ENCODE peak calls at places on chromosomes 12 and 14, in seven cellular contexts. One of them, this sample, is unnamed.

GRCh38 chr12:49904601-49905000 is 901 bp upstream of the FAIM2 start:
- DNase-seq in neural progenitor cell: no peak
- DNase-seq in HCT116: no peak
- DNase-seq in GM23338: no peak
- DNase-seq in hepatocyte: no peak
- DNase-seq in MM.1S: no peak
- DNase-seq in PC-3: no peak
- DNase-seq in this sample: no peak

GRCh38 chr12:104315326-104316224 is 12.0 kb downstream of the EID3 start:
- DNase-seq in neural progenitor cell: no peak
- DNase-seq in HCT116: no peak
- DNase-seq in GM23338: no peak
- DNase-seq in hepatocyte: no peak
- DNase-seq in MM.1S: no peak
- DNase-seq in PC-3: no peak
- DNase-seq in this sample: no peak

GRCh38 chr14:105856676-105857222 is 330.4 kb downstream of the TMEM121 start:
- DNase-seq in neural progenitor cell: no peak
- DNase-seq in HCT116: no peak
- DNase-seq in GM23338: no peak
- DNase-seq in hepatocyte: no peak
- DNase-seq in MM.1S: no peak
- DNase-seq in PC-3: no peak
- DNase-seq in this sample: no peak

GRCh38 chr14:54370323-54371125 is 26.3 kb upstream of the CDKN3 start:
- DNase-seq in neural progenitor cell: no peak
- DNase-seq in HCT116: no peak
- DNase-seq in GM23338: no peak
- DNase-seq in hepatocyte: no peak
- DNase-seq in MM.1S: no peak
- DNase-seq in PC-3: no peak
- DNase-seq in this sample: no peak

GRCh38 chr12:124772467-124773170 is 91.0 kb downstream of the SCARB1 start:
- DNase-seq in neural progenitor cell: no peak
- DNase-seq in HCT116: no peak
- DNase-seq in GM23338: peak
- DNase-seq in hepatocyte: no peak
- DNase-seq in MM.1S: no peak
- DNase-seq in PC-3: peak
- DNase-seq in this sample: peak

GRCh38 chr12:59005195-59005961 is 85.1 kb upstream of the LRIG3 start:
- DNase-seq in neural progenitor cell: no peak
- DNase-seq in HCT116: no peak
- DNase-seq in GM23338: no peak
- DNase-seq in hepatocyte: peak
- DNase-seq in MM.1S: no peak
- DNase-seq in PC-3: no peak
- DNase-seq in this sample: peak

GRCh38 chr12:113874999-113875561 is 91.0 kb downstream of the RBM19 start:
- DNase-seq in neural progenitor cell: no peak
- DNase-seq in HCT116: no peak
- DNase-seq in GM23338: no peak
- DNase-seq in hepatocyte: no peak
- DNase-seq in MM.1S: no peak
- DNase-seq in PC-3: peak
- DNase-seq in this sample: peak

GRCh38 chr14:24411468-24412454 is 13.0 kb downstream of the NYNRIN start:
- DNase-seq in neural progenitor cell: peak
- DNase-seq in HCT116: peak
- DNase-seq in GM23338: peak
- DNase-seq in hepatocyte: peak
- DNase-seq in MM.1S: no peak
- DNase-seq in PC-3: peak
- DNase-seq in this sample: peak

GRCh38 chr14:33563492-33563891 is 387.4 kb downstream of the EGLN3 start:
- DNase-seq in neural progenitor cell: no peak
- DNase-seq in HCT116: no peak
- DNase-seq in GM23338: no peak
- DNase-seq in hepatocyte: no peak
- DNase-seq in MM.1S: no peak
- DNase-seq in PC-3: peak
- DNase-seq in this sample: no peak

GRCh38 chr14:64147126-64147790 is 146.9 kb downstream of the ESR2 start:
- DNase-seq in neural progenitor cell: no peak
- DNase-seq in HCT116: no peak
- DNase-seq in GM23338: no peak
- DNase-seq in hepatocyte: no peak
- DNase-seq in MM.1S: no peak
- DNase-seq in PC-3: no peak
- DNase-seq in this sample: no peak

GRCh38 chr14:23399591-23399990 is 8.5 kb downstream of the MYH6 start:
- DNase-seq in neural progenitor cell: no peak
- DNase-seq in HCT116: no peak
- DNase-seq in GM23338: no peak
- DNase-seq in hepatocyte: peak
- DNase-seq in MM.1S: no peak
- DNase-seq in PC-3: no peak
- DNase-seq in this sample: no peak

GRCh38 chr12:263574-263973 is 938 bp upstream of the SLC6A13 start:
- DNase-seq in neural progenitor cell: no peak
- DNase-seq in HCT116: no peak
- DNase-seq in GM23338: no peak
- DNase-seq in hepatocyte: no peak
- DNase-seq in MM.1S: no peak
- DNase-seq in PC-3: peak
- DNase-seq in this sample: peak
- TF ChIP-seq EZH2phosphoT487 in neural progenitor cell: no peak
- TF ChIP-seq EZH2phosphoT487 in HCT116: no peak
- TF ChIP-seq EZH2phosphoT487 in GM23338: no peak
- TF ChIP-seq EZH2phosphoT487 in hepatocyte: no peak
- TF ChIP-seq EZH2phosphoT487 in MM.1S: no peak
- TF ChIP-seq EZH2phosphoT487 in PC-3: no peak
- TF ChIP-seq EZH2phosphoT487 in this sample: no peak

DNA sequence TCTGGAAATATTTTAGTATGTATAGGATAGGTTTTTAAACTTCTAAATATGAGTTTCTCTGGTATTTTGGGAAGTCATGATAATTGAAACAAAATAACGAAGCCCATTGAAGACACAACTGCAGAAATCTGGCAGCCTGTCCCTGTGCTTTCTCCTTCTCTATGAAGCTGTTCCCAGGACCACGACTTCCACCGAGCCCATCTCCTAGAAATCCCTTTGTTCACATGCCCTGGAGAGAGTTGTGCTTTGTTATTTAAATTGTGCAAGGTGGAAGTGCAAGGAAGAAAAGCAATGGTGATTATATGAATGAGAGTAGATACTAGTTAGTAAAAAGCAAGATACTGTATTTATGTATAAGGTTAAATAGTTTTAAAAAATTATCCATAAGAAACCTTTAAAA is 32.2 kb downstream of the STK38L start:
- DNase-seq in neural progenitor cell: peak
- DNase-seq in HCT116: no peak
- DNase-seq in GM23338: peak
- DNase-seq in hepatocyte: no peak
- DNase-seq in MM.1S: no peak
- DNase-seq in PC-3: no peak
- DNase-seq in this sample: no peak
- TF ChIP-seq EZH2 in neural progenitor cell: no peak
- TF ChIP-seq EZH2 in HCT116: no peak
- TF ChIP-seq EZH2 in GM23338: no peak
- TF ChIP-seq EZH2 in hepatocyte: no peak
- TF ChIP-seq EZH2 in MM.1S: no peak
- TF ChIP-seq EZH2 in PC-3: no peak
- TF ChIP-seq EZH2 in this sample: no peak

DNA sequence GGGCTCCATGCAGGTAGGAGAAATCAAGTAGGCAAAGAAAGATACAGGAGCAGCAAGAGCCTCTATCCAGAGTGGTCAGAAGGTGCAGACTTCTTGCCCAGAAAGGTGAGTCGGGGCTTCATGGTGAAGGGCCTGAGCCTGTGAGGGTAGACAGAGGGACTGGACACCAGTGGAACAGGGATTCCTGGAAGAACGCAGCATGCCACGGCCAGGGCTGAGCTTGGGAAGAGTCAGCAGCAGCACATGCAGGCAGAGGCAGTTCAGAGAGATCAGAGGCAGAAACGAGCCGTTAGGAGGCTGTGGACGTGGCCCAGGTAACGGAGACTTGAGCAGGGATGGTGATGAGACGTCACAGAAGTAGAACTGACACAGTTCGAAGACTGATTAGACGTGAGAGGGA is 202.6 kb upstream of the DIO3 start:
- DNase-seq in neural progenitor cell: no peak
- DNase-seq in HCT116: no peak
- DNase-seq in GM23338: no peak
- DNase-seq in hepatocyte: no peak
- DNase-seq in MM.1S: no peak
- DNase-seq in PC-3: no peak
- DNase-seq in this sample: no peak
- H2AFZ ChIP-seq in neural progenitor cell: no peak
- H2AFZ ChIP-seq in HCT116: no peak
- H2AFZ ChIP-seq in GM23338: no peak
- H2AFZ ChIP-seq in hepatocyte: no peak
- H2AFZ ChIP-seq in MM.1S: no peak
- H2AFZ ChIP-seq in PC-3: no peak
- H2AFZ ChIP-seq in this sample: no peak

GRCh38 chr14:90820958-90821357 is 4.7 kb upstream of the TTC7B start:
- DNase-seq in neural progenitor cell: no peak
- DNase-seq in HCT116: no peak
- DNase-seq in GM23338: no peak
- DNase-seq in hepatocyte: no peak
- DNase-seq in MM.1S: peak
- DNase-seq in PC-3: peak
- DNase-seq in this sample: peak

GRCh38 chr14:90816686-90817436 is 631 bp upstream of the TTC7B start:
- DNase-seq in neural progenitor cell: no peak
- DNase-seq in HCT116: no peak
- DNase-seq in GM23338: no peak
- DNase-seq in hepatocyte: no peak
- DNase-seq in MM.1S: no peak
- DNase-seq in PC-3: no peak
- DNase-seq in this sample: no peak

GRCh38 chr14:90818715-90819114 is 2.5 kb upstream of the TTC7B start:
- DNase-seq in neural progenitor cell: no peak
- DNase-seq in HCT116: no peak
- DNase-seq in GM23338: no peak
- DNase-seq in hepatocyte: no peak
- DNase-seq in MM.1S: no peak
- DNase-seq in PC-3: no peak
- DNase-seq in this sample: no peak

GRCh38 chr14:90815817-90816662 is at the start of gene TTC7B:
- DNase-seq in neural progenitor cell: peak
- DNase-seq in HCT116: no peak
- DNase-seq in GM23338: peak
- DNase-seq in hepatocyte: peak
- DNase-seq in MM.1S: peak
- DNase-seq in PC-3: peak
- DNase-seq in this sample: peak

GRCh38 chr14:90819734-90820393 is 3.6 kb upstream of the TTC7B start:
- DNase-seq in neural progenitor cell: no peak
- DNase-seq in HCT116: no peak
- DNase-seq in GM23338: no peak
- DNase-seq in hepatocyte: no peak
- DNase-seq in MM.1S: no peak
- DNase-seq in PC-3: peak
- DNase-seq in this sample: no peak
- TF ChIP-seq EZH2phosphoT487 in neural progenitor cell: no peak
- TF ChIP-seq EZH2phosphoT487 in HCT116: no peak
- TF ChIP-seq EZH2phosphoT487 in GM23338: no peak
- TF ChIP-seq EZH2phosphoT487 in hepatocyte: no peak
- TF ChIP-seq EZH2phosphoT487 in MM.1S: no peak
- TF ChIP-seq EZH2phosphoT487 in PC-3: no peak
- TF ChIP-seq EZH2phosphoT487 in this sample: no peak

GRCh38 chr14:36508418-36509051 is 11.5 kb downstream of the NKX2-1 start:
- DNase-seq in neural progenitor cell: peak
- DNase-seq in HCT116: no peak
- DNase-seq in GM23338: peak
- DNase-seq in hepatocyte: no peak
- DNase-seq in MM.1S: no peak
- DNase-seq in PC-3: no peak
- DNase-seq in this sample: no peak

GRCh38 chr14:36510874-36511273 is 9.2 kb downstream of the NKX2-1 start:
- DNase-seq in neural progenitor cell: no peak
- DNase-seq in HCT116: no peak
- DNase-seq in GM23338: no peak
- DNase-seq in hepatocyte: no peak
- DNase-seq in MM.1S: no peak
- DNase-seq in PC-3: no peak
- DNase-seq in this sample: no peak

GRCh38 chr14:36507847-36508417 is 12.1 kb downstream of the NKX2-1 start:
- DNase-seq in neural progenitor cell: no peak
- DNase-seq in HCT116: no peak
- DNase-seq in GM23338: peak
- DNase-seq in hepatocyte: no peak
- DNase-seq in MM.1S: no peak
- DNase-seq in PC-3: no peak
- DNase-seq in this sample: no peak

GRCh38 chr14:36510078-36510799 is 9.8 kb downstream of the NKX2-1 start:
- DNase-seq in neural progenitor cell: peak
- DNase-seq in HCT116: no peak
- DNase-seq in GM23338: peak
- DNase-seq in hepatocyte: peak
- DNase-seq in MM.1S: no peak
- DNase-seq in PC-3: no peak
- DNase-seq in this sample: no peak

DNA sequence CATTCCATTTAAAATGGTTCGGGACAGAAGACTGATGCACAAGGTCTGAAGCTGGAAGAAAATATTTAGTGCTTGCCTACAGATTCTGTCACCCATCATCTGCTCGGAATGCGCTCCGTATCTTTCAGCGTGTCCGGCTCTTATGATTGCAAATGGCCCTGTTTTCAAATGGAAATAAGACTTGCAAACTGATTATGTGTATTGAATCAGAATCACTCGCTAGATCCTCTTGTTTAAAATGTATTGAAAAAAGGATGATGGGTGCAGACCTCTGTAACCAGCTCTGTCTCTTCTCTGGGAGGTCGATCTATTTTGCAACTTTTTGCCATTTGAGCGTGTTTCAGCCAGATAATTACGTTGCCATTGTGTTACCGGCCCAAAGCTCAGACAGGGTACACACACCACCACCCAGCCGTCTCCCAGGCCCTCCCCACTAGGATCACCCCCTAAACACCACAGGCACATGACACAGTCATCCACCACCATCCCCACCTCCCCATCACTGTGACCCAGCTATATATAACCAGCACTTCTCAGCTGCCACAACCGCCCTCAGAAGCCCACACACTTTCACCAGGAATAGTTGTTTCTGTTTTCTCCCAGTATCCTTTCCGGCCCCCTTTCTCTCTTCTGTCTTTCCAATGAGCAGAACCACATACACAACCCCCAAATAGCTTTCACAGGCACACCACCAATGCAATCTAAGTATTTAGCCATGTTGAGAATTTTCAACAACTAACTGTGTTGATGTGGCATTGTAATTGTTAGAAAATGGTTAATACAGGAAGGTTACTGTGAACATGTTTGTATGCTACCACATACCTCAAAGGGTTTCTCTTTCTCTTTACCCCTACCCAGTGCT is 10.7 kb downstream of the NKX2-1 start:
- DNase-seq in neural progenitor cell: no peak
- DNase-seq in HCT116: no peak
- DNase-seq in GM23338: peak
- DNase-seq in hepatocyte: no peak
- DNase-seq in MM.1S: no peak
- DNase-seq in PC-3: no peak
- DNase-seq in this sample: no peak
- TF ChIP-seq EZH2 in neural progenitor cell: peak
- TF ChIP-seq EZH2 in HCT116: no peak
- TF ChIP-seq EZH2 in GM23338: peak
- TF ChIP-seq EZH2 in hepatocyte: peak
- TF ChIP-seq EZH2 in MM.1S: no peak
- TF ChIP-seq EZH2 in PC-3: no peak
- TF ChIP-seq EZH2 in this sample: no peak

This sample was measured in GM23248.